ENCODE peak calls at places on chromosomes 11 and 22, in seven cellular contexts. I, E, B, G, W, F and M are unnamed samples.

GRCh38 chr22:49788492-49788891 is 39.2 kb downstream of the BRD1 start:
- DNase-seq in E (no peak), G (no peak), F (peak), B (no peak), I (no peak), W (no peak), M (no peak)

GRCh38 chr11:85627998-85628770 is at the start of gene TMEM126B:
- DNase-seq in F (peak), B (peak), I (peak), W (peak), E (peak), G (peak), M (peak)

GRCh38 chr11:3810446-3810845 is 2.1 kb downstream of the PGAP2 start:
- DNase-seq in B (no peak), F (no peak), G (no peak), E (no peak), I (no peak), W (no peak), M (no peak)

GRCh38 chr22:41908409-41909289 is 6.2 kb downstream of the SHISA8 start:
- DNase-seq in W (peak), I (no peak), E (no peak), G (no peak), B (no peak), F (no peak), M (no peak)

GRCh38 chr11:93733474-93733873 is 7.8 kb downstream of the TAF1D start:
- DNase-seq in G (no peak), B (no peak), I (no peak), W (no peak), F (no peak), E (no peak), M (no peak)

GRCh38 chr22:20400606-20401375 is 6.8 kb downstream of the ZNF74 start:
- DNase-seq in I (no peak), F (peak), W (no peak), E (no peak), B (no peak), G (no peak), M (no peak)

GRCh38 chr11:34349882-34350281 is 7.9 kb downstream of the ABTB2 start:
- DNase-seq in B (no peak), G (no peak), F (no peak), W (no peak), I (no peak), E (no peak), M (no peak)

GRCh38 chr11:5204787-5205186 is 4.3 kb upstream of the OR51V1 start:
- DNase-seq in E (no peak), I (no peak), W (peak), B (no peak), G (peak), F (no peak), M (peak)

GRCh38 chr11:93652161-93652597 is 9.3 kb upstream of the CEP295 start:
- DNase-seq in B (peak), G (no peak), I (no peak), W (peak), F (no peak), E (no peak), M (no peak)

GRCh38 chr11:91981995-91982394 is 242.6 kb upstream of the FAT3 start:
- DNase-seq in F (peak), E (no peak), B (no peak), I (no peak), G (no peak), W (no peak), M (peak)

GRCh38 chr11:44989831-44990566 is 39.3 kb upstream of the TP53I11 start:
- DNase-seq in B (no peak), E (no peak), G (no peak), W (no peak), I (no peak), F (peak), M (no peak)

GRCh38 chr11:65165847-65166317 is 4.2 kb upstream of the SPDYC start:
- DNase-seq in G (no peak), B (no peak), E (no peak), I (no peak), F (no peak), W (no peak), M (no peak)

GRCh38 chr22:39482768-39483167 is 19.3 kb upstream of the MIEF1 start:
- DNase-seq in E (no peak), F (no peak), I (no peak), G (no peak), W (no peak), B (no peak), M (no peak)

GRCh38 chr22:40512426-40513136 is 123.9 kb downstream of the MRTFA start:
- DNase-seq in F (peak), B (no peak), W (no peak), I (no peak), G (peak), E (no peak), M (peak)

GRCh38 chr11:30282289-30282631 is 40.6 kb upstream of the ARL14EP start:
- DNase-seq in E (no peak), B (no peak), G (no peak), F (no peak), W (peak), I (no peak), M (no peak)

GRCh38 chr11:62195945-62196344 is 5.9 kb downstream of the SCGB1D1 start:
- DNase-seq in B (no peak), F (no peak), W (no peak), I (no peak), G (no peak), E (no peak), M (no peak)

GRCh38 chr11:19713221-19714092 is 820 bp downstream of the NAV2 start:
- DNase-seq in I (no peak), G (no peak), F (no peak), B (no peak), W (peak), E (peak), M (no peak)

GRCh38 chr11:61947486-61948210 is 2.5 kb upstream of the BEST1 start:
- DNase-seq in E (peak), F (peak), G (peak), I (peak), W (peak), B (peak), M (no peak)

GRCh38 chr11:2525941-2526807 is 81.4 kb downstream of the KCNQ1 start:
- DNase-seq in E (no peak), B (no peak), W (peak), I (peak), F (peak), G (no peak), M (no peak)

GRCh38 chr11:125940145-125940544 is 5.7 kb upstream of the VSIG10L2 start:
- DNase-seq in I (no peak), E (no peak), B (no peak), G (no peak), F (peak), W (no peak), M (no peak)

GRCh38 chr11:86518211-86518610 is 143.5 kb downstream of the CCDC81 start:
- DNase-seq in B (no peak), E (no peak), G (no peak), F (no peak), I (no peak), W (no peak), M (no peak)

GRCh38 chr11:124499711-124500110 is 43.7 kb downstream of the OR8B12 start:
- DNase-seq in G (no peak), F (no peak), I (no peak), B (no peak), E (no peak), W (no peak), M (no peak)

GRCh38 chr22:49724893-49725489 is 102.7 kb downstream of the BRD1 start:
- DNase-seq in W (peak), E (peak), I (peak), B (peak), F (no peak), G (no peak), M (peak)

GRCh38 chr11:29310706-29311342 is 706.0 kb downstream of the KCNA4 start:
- DNase-seq in G (no peak), I (no peak), F (no peak), E (no peak), W (no peak), B (no peak), M (no peak)

GRCh38 chr22:38696606-38697005 is 4.1 kb downstream of the JOSD1 start:
- DNase-seq in B (no peak), W (no peak), G (peak), E (no peak), I (peak), F (no peak), M (peak)

GRCh38 chr22:27973851-27974250 is 54.8 kb upstream of the PITPNB start:
- DNase-seq in G (no peak), E (no peak), F (no peak), W (no peak), I (no peak), B (no peak), M (no peak)

GRCh38 chr11:47715082-47715669 is at the start of gene AGBL2:
- DNase-seq in E (peak), B (peak), I (peak), G (peak), F (peak), W (peak), M (no peak)

GRCh38 chr22:24379536-24379935 is 47.9 kb upstream of the ADORA2A start:
- DNase-seq in F (no peak), E (no peak), B (no peak), W (no peak), G (no peak), I (no peak), M (no peak)

GRCh38 chr22:17120281-17120680 is 879 bp downstream of the TMEM121B start:
- DNase-seq in I (peak), G (no peak), E (peak), W (peak), B (no peak), F (no peak), M (no peak)

GRCh38 chr11:1943977-1944376 is 3.2 kb upstream of the MRPL23 start:
- DNase-seq in E (peak), I (no peak), B (no peak), F (peak), W (no peak), G (no peak), M (no peak)

GRCh38 chr11:15901046-15901445 is 455.3 kb downstream of the SOX6 start:
- DNase-seq in I (no peak), W (no peak), E (no peak), F (no peak), B (no peak), G (no peak), M (no peak)

GRCh38 chr11:62565100-62565802 is 8.4 kb downstream of the EEF1G start:
- DNase-seq in W (no peak), B (no peak), F (no peak), I (no peak), E (no peak), G (no peak), M (no peak)

GRCh38 chr11:87722756-87723599 is 452.3 kb downstream of the RAB38 start:
- DNase-seq in I (no peak), W (peak), G (no peak), E (no peak), F (no peak), B (no peak), M (no peak)

GRCh38 chr11:104127828-104128227 is 36.1 kb downstream of the PDGFD start:
- DNase-seq in I (no peak), B (no peak), E (no peak), G (no peak), F (no peak), W (no peak), M (no peak)

GRCh38 chr11:91243065-91243464 is 981.6 kb upstream of the FAT3 start:
- DNase-seq in F (no peak), E (no peak), B (no peak), G (no peak), I (no peak), W (no peak), M (no peak)

GRCh38 chr11:134498326-134499139 is 86.5 kb upstream of the B3GAT1 start:
- DNase-seq in B (no peak), W (no peak), I (no peak), E (no peak), G (no peak), F (peak), M (no peak)

GRCh38 chr22:46968359-46968740 is 205.9 kb downstream of the TBC1D22A start:
- DNase-seq in B (no peak), I (no peak), W (no peak), F (no peak), G (no peak), E (no peak), M (no peak)

GRCh38 chr11:104897891-104898684 is at the start of gene CASP12:
- DNase-seq in B (no peak), W (peak), F (no peak), G (no peak), E (no peak), I (no peak), M (no peak)